ENCODE peak calls at places on chromosome 16, in eight cellular contexts. M, T, R, X, Y, Z, N and G are unnamed samples.

GRCh38 chr16:17348826-17349225 is 121.9 kb downstream of the XYLT1 start:
- DNase-seq in N (no peak), X (no peak), M (no peak), R (no peak), Z (no peak), Y (no peak), T (no peak), G (no peak)

GRCh38 chr16:31105677-31106213 is 2.4 kb upstream of the BCKDK start:
- DNase-seq in Z (peak), Y (peak), X (peak), N (peak), T (peak), M (peak), R (peak), G (peak)

GRCh38 chr16:16871196-16871595 is 492.3 kb downstream of the NPIPA7 start:
- DNase-seq in Z (peak), Y (no peak), M (no peak), R (no peak), N (no peak), X (no peak), T (no peak), G (no peak)

GRCh38 chr16:80655751-80656150 is 115.0 kb downstream of the DYNLRB2 start:
- DNase-seq in T (no peak), Z (no peak), Y (no peak), N (no peak), X (no peak), M (no peak), R (no peak), G (no peak)

GRCh38 chr16:77289331-77289809 is 90.2 kb downstream of the SYCE1L start:
- DNase-seq in R (no peak), Y (no peak), X (no peak), N (no peak), T (no peak), M (no peak), Z (no peak), G (no peak)

GRCh38 chr16:89565256-89565505 is 4.7 kb downstream of the RPL13 start:
- DNase-seq in Y (no peak), X (no peak), N (no peak), Z (peak), T (no peak), R (no peak), M (peak), G (no peak)

GRCh38 chr16:47458331-47458730 is 2.5 kb downstream of the ITFG1 start:
- DNase-seq in R (no peak), Z (no peak), N (no peak), X (no peak), M (no peak), T (no peak), Y (no peak), G (no peak)

GRCh38 chr16:55125818-55126385 is 195.2 kb downstream of the IRX5 start:
- DNase-seq in R (no peak), N (no peak), T (no peak), Z (no peak), X (no peak), M (no peak), Y (no peak), G (no peak)

GRCh38 chr16:89484088-89484501 is 6.3 kb downstream of the ANKRD11 start:
- DNase-seq in Z (no peak), T (no peak), X (no peak), M (no peak), R (no peak), N (no peak), Y (no peak), G (no peak)

GRCh38 chr16:309476-309875 is 26.5 kb downstream of the PDIA2 start:
- DNase-seq in X (no peak), Y (no peak), N (no peak), R (no peak), T (no peak), Z (no peak), M (no peak), G (no peak)

GRCh38 chr16:81462683-81463082 is 18.1 kb downstream of the CMIP start:
- DNase-seq in Y (no peak), X (no peak), T (no peak), Z (no peak), R (no peak), N (no peak), M (no peak), G (no peak)

GRCh38 chr16:56357765-56358322 is 67.5 kb downstream of the AMFR start:
- DNase-seq in Y (no peak), N (no peak), Z (peak), T (no peak), X (no peak), M (no peak), R (no peak), G (peak)

GRCh38 chr16:87709677-87710076 is 56.1 kb downstream of the KLHDC4 start:
- DNase-seq in Z (no peak), R (no peak), X (no peak), M (no peak), T (no peak), Y (no peak), N (no peak), G (peak)

GRCh38 chr16:82197540-82198240 is 27.7 kb upstream of the MPHOSPH6 start:
- DNase-seq in Z (no peak), R (no peak), T (no peak), N (peak), X (no peak), Y (no peak), M (no peak), G (no peak)

GRCh38 chr16:53726625-53727024 is 22.7 kb downstream of the FTO start:
- DNase-seq in X (peak), Z (no peak), T (no peak), R (peak), Y (no peak), M (no peak), N (no peak), G (peak)

GRCh38 chr16:25060920-25061319 is 45.8 kb upstream of the ARHGAP17 start:
- DNase-seq in M (no peak), T (no peak), Y (peak), Z (no peak), N (no peak), R (no peak), X (no peak), G (no peak)

GRCh38 chr16:87543436-87544191 is 50.8 kb upstream of the ZCCHC14 start:
- DNase-seq in Y (peak), Z (no peak), R (no peak), N (no peak), X (no peak), M (no peak), T (no peak), G (no peak)

GRCh38 chr16:27851586-27851985 is 211.9 kb downstream of the GSG1L start:
- DNase-seq in M (no peak), T (no peak), Y (no peak), X (no peak), N (no peak), R (no peak), Z (no peak), G (no peak)

GRCh38 chr16:84854759-84855158 is 35.0 kb downstream of the CRISPLD2 start:
- DNase-seq in X (no peak), R (no peak), Y (no peak), T (no peak), Z (no peak), N (no peak), M (no peak), G (no peak)